ENCODE peak calls at places on chromosomes 6 and 20, in seven cellular contexts. R, K, F, U, M, T and Z are unnamed samples.

GRCh38 chr6:312704-313485 is 20.6 kb downstream of the DUSP22 start:
- DNase-seq in R (no peak), K (no peak), F (no peak), U (peak), M (no peak), T (no peak), Z (no peak)

GRCh38 chr6:163599684-163600083 is 185.2 kb downstream of the QKI start:
- DNase-seq in R (no peak), K (no peak), F (no peak), U (no peak), M (no peak), T (no peak), Z (no peak)

GRCh38 chr6:150868759-150869158 is 3.3 kb downstream of the MTHFD1L start:
- DNase-seq in R (no peak), K (no peak), F (no peak), U (no peak), M (no peak), T (no peak), Z (no peak)

GRCh38 chr6:156848533-156848932 is 71.4 kb downstream of the ARID1B start:
- DNase-seq in R (no peak), K (no peak), F (no peak), U (no peak), M (no peak), T (no peak), Z (no peak)

GRCh38 chr20:5634894-5635293 is 115.3 kb upstream of the SHLD1 start:
- DNase-seq in R (no peak), K (no peak), F (no peak), U (no peak), M (no peak), T (no peak), Z (no peak)

GRCh38 chr20:10922941-10923340 is 249.1 kb upstream of the JAG1 start:
- DNase-seq in R (peak), K (peak), F (no peak), U (no peak), M (peak), T (no peak), Z (no peak)

GRCh38 chr6:170066679-170067078 is 224.2 kb downstream of the DLL1 start:
- DNase-seq in R (no peak), K (no peak), F (no peak), U (no peak), M (no peak), T (no peak), Z (no peak)

GRCh38 chr6:27296106-27296783 is 15.8 kb downstream of the POM121L2 start:
- DNase-seq in R (no peak), K (peak), F (no peak), U (no peak), M (peak), T (no peak), Z (no peak)

GRCh38 chr6:42653851-42654250 is 68.5 kb downstream of the PRPH2 start:
- DNase-seq in R (no peak), K (no peak), F (no peak), U (no peak), M (no peak), T (no peak), Z (no peak)

GRCh38 chr6:21611485-21611884 is 17.9 kb downstream of the SOX4 start:
- DNase-seq in R (no peak), K (no peak), F (no peak), U (no peak), M (no peak), T (no peak), Z (no peak)

GRCh38 chr6:39530201-39530759 is 194.9 kb downstream of the KIF6 start:
- DNase-seq in R (no peak), K (peak), F (no peak), U (peak), M (peak), T (no peak), Z (no peak)

GRCh38 chr6:149313070-149313469 is 4.4 kb upstream of the TAB2 start:
- DNase-seq in R (no peak), K (no peak), F (no peak), U (no peak), M (no peak), T (no peak), Z (no peak)

GRCh38 chr6:160227038-160227768 is 31.4 kb downstream of the SLC22A2 start:
- DNase-seq in R (no peak), K (no peak), F (no peak), U (no peak), M (no peak), T (no peak), Z (no peak)

GRCh38 chr6:31541059-31541657 is 645 bp downstream of the DDX39B start:
- DNase-seq in R (no peak), K (peak), F (peak), U (peak), M (peak), T (peak), Z (peak)

GRCh38 chr6:13794184-13794583 is 20.2 kb downstream of the MCUR1 start:
- DNase-seq in R (peak), K (peak), F (no peak), U (no peak), M (peak), T (no peak), Z (no peak)

GRCh38 chr6:39363280-39363679 is 40.8 kb upstream of the KCNK16 start:
- DNase-seq in R (no peak), K (no peak), F (no peak), U (no peak), M (no peak), T (no peak), Z (no peak)

GRCh38 chr20:61417221-61417941 is 165.3 kb downstream of the CDH4 start:
- DNase-seq in R (no peak), K (no peak), F (no peak), U (no peak), M (no peak), T (no peak), Z (no peak)

GRCh38 chr6:137975058-137975940 is 108.2 kb downstream of the TNFAIP3 start:
- DNase-seq in R (no peak), K (peak), F (no peak), U (peak), M (no peak), T (peak), Z (no peak)

GRCh38 chr20:64139200-64140081 is 24.8 kb upstream of the MYT1 start:
- DNase-seq in R (no peak), K (no peak), F (no peak), U (no peak), M (no peak), T (no peak), Z (no peak)

GRCh38 chr6:157674061-157674460 is 149.0 kb upstream of the SNX9 start:
- DNase-seq in R (no peak), K (no peak), F (no peak), U (no peak), M (no peak), T (no peak), Z (no peak)

GRCh38 chr6:134267917-134268361 is 50.0 kb downstream of the SGK1 start:
- DNase-seq in R (no peak), K (no peak), F (peak), U (no peak), M (no peak), T (no peak), Z (no peak)